ENCODE peak calls at places on chromosome 6, in four cellular contexts. U is K562, S is BJ, M is aorta. I is an unnamed sample.

GRCh38 chr6:168314948-168315347 is 4.6 kb downstream of the DACT2 start:
- DNase-seq in U (no peak), S (no peak), M (no peak), I (no peak)

GRCh38 chr6:6891949-6892461 is 215.8 kb upstream of the RREB1 start:
- DNase-seq in U (no peak), S (no peak), M (no peak), I (no peak)

GRCh38 chr6:27872634-27873028 is 39.6 kb downstream of the OR2B2 start:
- DNase-seq in U (no peak), S (no peak), M (no peak), I (no peak)

GRCh38 chr6:52285174-52286068 is 879 bp upstream of the MCM3 start:
- DNase-seq in U (peak; percentile 59), S (no peak), M (no peak), I (no peak)

GRCh38 chr6:127864701-127865100 is 36.2 kb downstream of the THEMIS start:
- DNase-seq in U (no peak), S (no peak), M (no peak), I (no peak)

GRCh38 chr6:12047792-12048432 is 35.8 kb downstream of the HIVEP1 start:
- DNase-seq in U (no peak), S (no peak), M (no peak), I (no peak)

GRCh38 chr6:41712651-41713103 is 22.7 kb downstream of the TFEB start:
- DNase-seq in U (no peak), S (no peak), M (peak; percentile 87), I (no peak)

GRCh38 chr6:36641543-36641942 is 37.0 kb upstream of the CDKN1A start:
- DNase-seq in U (no peak), S (no peak), M (no peak), I (no peak)

GRCh38 chr6:84773431-84774173 is 9.2 kb upstream of the TBX18 start:
- DNase-seq in U (peak; percentile 33), S (no peak), M (peak; percentile 64), I (peak; percentile 62)

GRCh38 chr6:56359201-56359899 is 112.0 kb upstream of the COL21A1 start:
- DNase-seq in U (peak; percentile 75), S (no peak), M (peak; percentile 51), I (peak; percentile 81)

GRCh38 chr6:36907781-36908180 is 22.0 kb downstream of the C6orf89 start:
- DNase-seq in U (peak; percentile 29), S (no peak), M (peak; percentile 73), I (no peak)

GRCh38 chr6:157614026-157614484 is 209.0 kb upstream of the SNX9 start:
- DNase-seq in U (no peak), S (no peak), M (no peak), I (no peak)

GRCh38 chr6:155493694-155494143 is 38.1 kb upstream of the NOX3 start:
- DNase-seq in U (no peak), S (peak; percentile 98), M (peak; percentile 79), I (peak; percentile 35)

GRCh38 chr6:160312900-160313299 is 35.3 kb upstream of the SLC22A3 start:
- DNase-seq in U (no peak), S (no peak), M (no peak), I (no peak)

GRCh38 chr6:113461153-113461897 is 395.8 kb upstream of the MARCKS start:
- DNase-seq in U (no peak), S (no peak), M (no peak), I (no peak)

GRCh38 chr6:2848851-2849250 is 7.2 kb upstream of the SERPINB1 start:
- DNase-seq in U (peak; percentile 79), S (no peak), M (no peak), I (no peak)

GRCh38 chr6:131937703-131938631 is 13.2 kb downstream of the CCN2 start:
- DNase-seq in U (no peak), S (no peak), M (no peak), I (no peak)

GRCh38 chr6:75204959-75205775 is 686 bp downstream of the COL12A1 start:
- DNase-seq in U (no peak), S (no peak), M (peak; percentile 70), I (no peak)

GRCh38 chr6:111721677-111722219 is 116.1 kb upstream of the TRAF3IP2 start:
- DNase-seq in U (peak; percentile 58), S (no peak), M (no peak), I (peak; percentile 32)

GRCh38 chr6:111723412-111723970 is 117.8 kb upstream of the TRAF3IP2 start:
- DNase-seq in U (no peak), S (no peak), M (no peak), I (no peak)

GRCh38 chr6:111724039-111724438 is 118.4 kb upstream of the TRAF3IP2 start:
- DNase-seq in U (no peak), S (no peak), M (no peak), I (no peak)

GRCh38 chr6:111720931-111721496 is 115.3 kb upstream of the TRAF3IP2 start:
- DNase-seq in U (no peak), S (no peak), M (no peak), I (no peak)

DNA sequence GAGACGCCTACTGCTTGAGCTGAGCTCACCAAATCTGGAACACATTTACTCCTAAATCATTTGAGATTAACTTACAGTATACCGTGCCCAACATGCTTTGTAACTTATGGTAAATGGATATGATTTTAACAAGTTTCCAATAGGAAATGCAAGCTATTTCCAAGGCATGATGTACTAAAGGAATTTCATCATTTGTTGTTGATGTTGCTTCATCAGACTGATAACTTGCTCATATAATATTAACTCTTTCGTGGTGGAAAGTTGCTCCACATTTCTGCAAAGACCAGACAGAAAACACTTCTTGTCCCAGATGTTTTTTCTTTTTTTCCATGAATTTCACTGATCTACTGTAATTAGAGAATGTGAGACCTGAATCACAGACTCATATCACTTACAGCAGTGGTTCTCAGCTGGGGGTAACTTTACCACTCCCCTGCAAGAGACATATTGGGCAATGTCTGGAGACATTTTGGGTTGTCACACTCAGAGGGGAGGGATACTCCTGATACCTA is 116.6 kb upstream of the TRAF3IP2 start:
- DNase-seq in U (no peak), S (peak; percentile 46), M (no peak), I (no peak)
- H3K4me3 ChIP-seq in U (no peak overlapping the region), S (no peak overlapping the region), M (no peak overlapping the region), I (no peak overlapping the region)

GRCh38 chr6:1376653-1377052 is 12.7 kb upstream of the FOXF2 start:
- DNase-seq in U (no peak), S (no peak), M (no peak), I (no peak)

GRCh38 chr6:1379810-1380198 is 9.6 kb upstream of the FOXF2 start:
- DNase-seq in U (no peak), S (no peak), M (no peak), I (no peak)

GRCh38 chr6:1379026-1379809 is 10.2 kb upstream of the FOXF2 start:
- DNase-seq in U (no peak), S (no peak), M (no peak), I (peak; percentile 23)

GRCh38 chr6:1377526-1378223 is 11.7 kb upstream of the FOXF2 start:
- DNase-seq in U (no peak), S (no peak), M (no peak), I (no peak)

DNA sequence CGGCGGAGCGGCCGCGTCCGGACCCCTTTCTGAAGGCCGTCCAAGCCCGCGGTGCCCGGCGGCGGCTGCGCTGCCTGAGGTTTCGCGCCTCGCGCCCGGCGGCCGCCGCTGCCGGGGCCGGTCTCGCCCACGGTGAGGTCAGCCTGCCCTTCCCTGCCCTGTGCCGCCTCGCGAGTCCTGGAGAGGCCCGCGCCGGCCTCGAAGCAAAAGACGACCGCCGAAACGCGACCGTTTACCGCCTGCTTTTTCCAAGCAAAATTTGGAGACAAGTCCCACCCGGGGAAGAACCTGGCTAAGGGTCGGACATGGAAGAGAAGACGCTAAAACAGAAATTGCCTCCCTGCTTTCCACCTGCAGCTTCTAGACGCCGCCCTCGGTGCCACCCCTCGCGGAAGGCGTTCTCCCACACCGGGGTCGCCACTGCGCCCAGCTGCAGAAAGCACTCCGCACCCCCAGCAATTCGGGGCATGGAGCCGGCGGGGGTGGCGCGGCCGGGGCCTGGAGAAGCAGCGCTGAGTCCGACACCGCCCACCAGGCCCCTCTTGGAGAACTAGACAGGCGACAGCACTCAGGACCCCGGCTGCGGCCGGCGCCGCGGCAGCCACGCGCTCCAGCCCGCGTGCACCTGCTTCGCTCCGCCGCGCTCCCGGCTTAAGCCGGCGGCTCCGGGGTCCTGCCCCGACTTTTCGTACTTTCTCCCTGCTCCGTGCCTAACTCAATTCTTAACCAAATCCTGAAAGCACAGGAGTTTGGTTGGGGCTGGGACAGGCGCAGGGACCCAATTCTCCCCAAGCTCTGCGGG is 11.0 kb upstream of the FOXF2 start:
- DNase-seq in U (no peak), S (no peak), M (no peak), I (no peak)
- H3K27me3 ChIP-seq in U (peaks cover 64% of the 10 kb centered on the region), S (peaks cover 14% of the 10 kb centered on the region), M (no peaks in the 10 kb centered on the region), I (peaks cover 99% of the 10 kb centered on the region)

GRCh38 chr6:90574610-90575009 is 12.3 kb downstream of the MAP3K7 start:
- DNase-seq in U (no peak), S (no peak), M (no peak), I (no peak)
- H3K4me3 ChIP-seq in U (no peak overlapping the region), S (no peak overlapping the region), M (no peak overlapping the region), I (no peak overlapping the region)

DNA sequence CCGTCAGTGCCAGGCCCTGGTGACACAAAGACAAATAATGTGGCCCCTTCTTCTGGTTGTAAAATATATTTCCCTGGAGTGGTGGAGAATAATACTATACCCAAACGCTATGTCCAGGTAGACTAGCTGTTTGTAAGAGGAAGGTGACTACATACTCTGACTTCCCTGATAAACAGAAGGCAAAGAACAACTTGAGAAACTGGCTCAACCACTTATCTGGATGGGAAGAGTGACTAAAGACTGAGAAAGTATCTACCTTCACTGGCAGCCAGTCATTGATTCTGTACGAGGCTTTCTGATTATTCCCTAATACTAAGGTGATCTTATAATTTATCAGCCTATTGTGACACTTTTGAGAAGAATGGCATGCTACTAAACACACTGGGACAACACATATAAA is 569.7 kb downstream of the EPHA7 start:
- DNase-seq in U (no peak), S (no peak), M (no peak), I (no peak)
- H3K27me3 ChIP-seq in U (no peaks in the 10 kb centered on the region), S (no peaks in the 10 kb centered on the region), M (no peaks in the 10 kb centered on the region), I (no peaks in the 10 kb centered on the region)

GRCh38 chr6:135086414-135086764 is 31.8 kb upstream of the HBS1L start:
- DNase-seq in U (no peak), S (no peak), M (no peak), I (no peak)
- H3K4me3 ChIP-seq in U (no peak overlapping the region), S (no peak overlapping the region), M (no peak overlapping the region), I (no peak overlapping the region)

GRCh38 chr6:10399451-10399850 is 15.4 kb downstream of the TFAP2A start:
- DNase-seq in U (no peak), S (no peak), M (no peak), I (no peak)
- H3K27me3 ChIP-seq in U (no peaks in the 10 kb centered on the region), S (no peaks in the 10 kb centered on the region), M (no peaks in the 10 kb centered on the region), I (no peaks in the 10 kb centered on the region)

GRCh38 chr6:123091091-123091895 is 95.3 kb downstream of the CLVS2 start:
- DNase-seq in U (no peak), S (no peak), M (no peak), I (no peak)
- H3K4me3 ChIP-seq in U (no peak overlapping the region), S (no peak overlapping the region), M (no peak overlapping the region), I (no peak overlapping the region)

I was measured in WERI-Rb-1.